ENCODE peak calls at places on chromosome 4, in eight cellular contexts. W is IMR-90; X is HT-29; E is NCI-H1930; Y is activated CD4-positive, alpha-beta T cell treated with anti-CD3 and anti-CD28 coated beads, Interleukin-2, amount 50 U/mL, for 4 hours; J is stimulated activated CD4-positive, alpha-beta T cell treated with anti-CD3 and anti-CD28 coated beads, Interleukin-4, amount 100 ng/mL, for 4 hours; R is lower leg skin; F is HFF-Myc. V is an unnamed sample.

GRCh38 chr4:8559524-8560264 is 20.5 kb upstream of the GPR78 start:
- DNase-seq in W (no peak), X (no peak), E (no peak), Y (no peak), J (no peak), R (no peak), F (no peak), V (no peak)

GRCh38 chr4:2714071-2714770 is 41.9 kb downstream of the TNIP2 start:
- DNase-seq in W (peak), X (no peak), E (no peak), Y (peak), J (peak), R (no peak), F (no peak), V (no peak)

GRCh38 chr4:148563684-148564083 is 121.5 kb upstream of the NR3C2 start:
- DNase-seq in W (no peak), X (no peak), E (no peak), Y (no peak), J (no peak), R (no peak), F (no peak), V (no peak)

GRCh38 chr4:151048913-151049312 is 33.8 kb upstream of the LRBA start:
- DNase-seq in W (no peak), X (no peak), E (no peak), Y (no peak), J (no peak), R (peak), F (no peak), V (no peak)

GRCh38 chr4:142452132-142452855 is 393.8 kb downstream of the INPP4B start:
- DNase-seq in W (peak), X (no peak), E (no peak), Y (no peak), J (no peak), R (no peak), F (no peak), V (no peak)

GRCh38 chr4:86011117-86011516 is 348.7 kb downstream of the MAPK10 start:
- DNase-seq in W (peak), X (no peak), E (no peak), Y (no peak), J (no peak), R (no peak), F (no peak), V (peak)

GRCh38 chr4:6195602-6196319 is 4.6 kb downstream of the JAKMIP1 start:
- DNase-seq in W (no peak), X (no peak), E (no peak), Y (no peak), J (no peak), R (peak), F (no peak), V (peak)

GRCh38 chr4:123922847-123923246 is 526.3 kb downstream of the SPRY1 start:
- DNase-seq in W (peak), X (peak), E (no peak), Y (no peak), J (no peak), R (no peak), F (no peak), V (no peak)

GRCh38 chr4:5973033-5973432 is 45.2 kb downstream of the C4orf50 start:
- DNase-seq in W (no peak), X (no peak), E (no peak), Y (no peak), J (no peak), R (peak), F (no peak), V (peak)

GRCh38 chr4:156939151-156939550 is 32.4 kb downstream of the PDGFC start:
- DNase-seq in W (peak), X (no peak), E (no peak), Y (no peak), J (no peak), R (no peak), F (no peak), V (no peak)

GRCh38 chr4:35175487-35175886 is 1068.8 kb downstream of the ARAP2 start:
- DNase-seq in W (no peak), X (no peak), E (no peak), Y (no peak), J (no peak), R (no peak), F (no peak), V (no peak)

GRCh38 chr4:26619784-26620183 is 35.9 kb downstream of the TBC1D19 start:
- DNase-seq in W (peak), X (no peak), E (no peak), Y (no peak), J (no peak), R (no peak), F (no peak), V (no peak)

GRCh38 chr4:653831-654525 is 20.1 kb downstream of the ATP5ME start:
- DNase-seq in W (no peak), X (no peak), E (no peak), Y (no peak), J (no peak), R (no peak), F (no peak), V (no peak)

GRCh38 chr4:28373601-28374000 is 1513.0 kb downstream of the STIM2 start:
- DNase-seq in W (peak), X (no peak), E (no peak), Y (no peak), J (no peak), R (no peak), F (no peak), V (no peak)

GRCh38 chr4:94455081-94455480 is 3.3 kb downstream of the PDLIM5 start:
- DNase-seq in W (peak), X (peak), E (no peak), Y (no peak), J (no peak), R (peak), F (no peak), V (peak)

GRCh38 chr4:119493419-119493818 is 135.2 kb downstream of the PDE5A start:
- DNase-seq in W (no peak), X (peak), E (no peak), Y (no peak), J (no peak), R (no peak), F (no peak), V (no peak)